ENCODE peak calls at places on chromosomes 12 and 14, in five cellular contexts. D is SK-N-SH, H is GM23338, W is K562, X is HCT116. G is an unnamed sample.

GRCh38 chr14:96040836-96041371 is 1.7 kb downstream of the C14orf132 start:
- DNase-seq in X (no peak), W (no peak), D (no peak), H (no peak), G (no peak)

GRCh38 chr12:103930787-103931536 is 752 bp downstream of the HSP90B1 start:
- DNase-seq in W (peak), H (peak), D (no peak), X (no peak), G (peak)

GRCh38 chr12:26226629-26227375 is 31.4 kb downstream of the SSPN start:
- DNase-seq in H (peak), X (no peak), W (no peak), D (peak), G (peak)

GRCh38 chr12:91355150-91356006 is 172.8 kb upstream of the DCN start:
- DNase-seq in X (peak), D (peak), H (peak), W (peak), G (peak)

GRCh38 chr12:44184499-44185206 is 348.8 kb downstream of the TMEM117 start:
- DNase-seq in D (no peak), W (no peak), X (no peak), H (no peak), G (no peak)

GRCh38 chr14:22428681-22429315 is 160.2 kb downstream of the DAD1 start:
- DNase-seq in W (peak), H (no peak), D (no peak), X (no peak), G (peak)

GRCh38 chr12:67910360-67911292 is 78.6 kb upstream of the IFNG-AS1 start:
- DNase-seq in X (no peak), W (no peak), D (no peak), H (no peak), G (no peak)

GRCh38 chr12:130083746-130084145 is 78.5 kb upstream of the FZD10 start:
- DNase-seq in X (no peak), H (no peak), D (no peak), W (no peak), G (no peak)

GRCh38 chr12:124451016-124451415 is 116.4 kb downstream of the NCOR2 start:
- DNase-seq in H (no peak), W (no peak), X (no peak), D (no peak), G (no peak)

GRCh38 chr12:95253386-95253785 is 35.8 kb downstream of the VEZT start:
- DNase-seq in X (no peak), H (no peak), W (no peak), D (no peak), G (no peak)

GRCh38 chr14:24428628-24429394 is 657 bp downstream of the CBLN3 start:
- DNase-seq in X (no peak), D (no peak), H (peak), W (no peak), G (no peak)

GRCh38 chr14:102015045-102015685 is 50.8 kb downstream of the DYNC1H1 start:
- DNase-seq in H (no peak), D (no peak), W (no peak), X (no peak), G (no peak)

GRCh38 chr14:22747769-22748168 is 18.7 kb upstream of the OXA1L start:
- DNase-seq in W (no peak), H (no peak), X (no peak), D (no peak), G (no peak)

GRCh38 chr12:132243596-132244289 is 85.6 kb downstream of the GALNT9 start:
- DNase-seq in H (peak), D (no peak), W (no peak), X (no peak), G (no peak)

GRCh38 chr12:52612431-52613290 is 5.7 kb downstream of the KRT73 start:
- DNase-seq in H (no peak), W (no peak), D (no peak), X (no peak), G (no peak)

GRCh38 chr12:481422-481821 is 21.7 kb downstream of the B4GALNT3 start:
- DNase-seq in W (no peak), X (no peak), D (no peak), H (no peak), G (no peak)

GRCh38 chr12:106436183-106436582 is 78.6 kb downstream of the POLR3B start:
- DNase-seq in X (no peak), W (no peak), D (no peak), H (no peak), G (no peak)

GRCh38 chr14:62409185-62409584 is 636.1 kb downstream of the KCNH5 start:
- DNase-seq in W (no peak), X (no peak), D (no peak), H (peak), G (no peak)

GRCh38 chr14:97634786-97635185 is 837.6 kb downstream of the VRK1 start:
- DNase-seq in H (peak), X (no peak), W (no peak), D (no peak), G (no peak)

GRCh38 chr12:31387466-31387865 is 61.5 kb upstream of the SINHCAF start:
- DNase-seq in D (no peak), W (peak), H (no peak), X (no peak), G (no peak)

GRCh38 chr12:99390707-99391106 is 256.8 kb upstream of the GARIN6 start:
- DNase-seq in W (peak), D (peak), H (peak), X (no peak), G (no peak)

GRCh38 chr14:74792249-74793039 is 29.3 kb downstream of the YLPM1 start:
- DNase-seq in D (no peak), H (peak), W (no peak), X (no peak), G (peak)

GRCh38 chr14:73467377-73467776 is 9.0 kb upstream of the NUMB start:
- DNase-seq in D (no peak), H (no peak), W (peak), X (no peak), G (no peak)

GRCh38 chr12:116484807-116485206 is 74.4 kb upstream of the MAP1LC3B2 start:
- DNase-seq in W (no peak), X (no peak), H (no peak), D (no peak), G (no peak)

GRCh38 chr12:65720739-65721138 is 103.5 kb upstream of the HMGA2 start:
- DNase-seq in D (no peak), W (no peak), H (no peak), X (no peak), G (no peak)

GRCh38 chr12:42372154-42372791 is 46.3 kb downstream of the PPHLN1 start:
- DNase-seq in H (peak), X (peak), D (peak), W (peak), G (peak)

GRCh38 chr12:14664434-14665023 is 31.9 kb downstream of the GUCY2C start:
- DNase-seq in X (peak), H (peak), W (peak), D (peak), G (peak)

GRCh38 chr14:21057803-21058675 is at the start of gene RNASE8:
- DNase-seq in D (no peak), W (no peak), X (no peak), H (no peak), G (no peak)

GRCh38 chr14:70803321-70804110 is 5.8 kb downstream of the MAP3K9 start:
- DNase-seq in H (no peak), D (no peak), W (no peak), X (no peak), G (no peak)

GRCh38 chr14:68286667-68287066 is 467.1 kb downstream of the RAD51B start:
- DNase-seq in X (no peak), H (no peak), D (no peak), W (no peak), G (no peak)

GRCh38 chr12:113961921-113962710 is 4.0 kb downstream of the RBM19 start:
- DNase-seq in X (no peak), W (no peak), D (no peak), H (no peak), G (no peak)

GRCh38 chr14:105392161-105393090 is 5.9 kb upstream of the TEX22 start:
- DNase-seq in D (no peak), X (no peak), H (no peak), W (no peak), G (no peak)

GRCh38 chr12:115697341-115697740 is 580.2 kb downstream of the MED13L start:
- DNase-seq in H (no peak), D (no peak), X (no peak), W (no peak), G (no peak)

GRCh38 chr12:122189626-122190475 is 6.9 kb downstream of the LRRC43 start:
- DNase-seq in W (no peak), D (no peak), H (no peak), X (no peak), G (no peak)

GRCh38 chr14:49512147-49512551 is 74.0 kb downstream of the RPS29 start:
- DNase-seq in X (peak), W (no peak), H (no peak), D (no peak), G (peak)

GRCh38 chr14:106227793-106228192 is 701.4 kb downstream of the TMEM121 start:
- DNase-seq in H (no peak), D (no peak), X (no peak), W (no peak), G (no peak)

GRCh38 chr14:85529803-85530574 is at the start of gene FLRT2:
- DNase-seq in W (no peak), X (no peak), H (peak), D (no peak), G (peak)

GRCh38 chr14:99281396-99281795 is 9.4 kb upstream of the BCL11B start:
- DNase-seq in X (no peak), W (no peak), D (no peak), H (no peak), G (no peak)

GRCh38 chr14:60646202-60646886 is 2.9 kb downstream of the SIX1 start:
- DNase-seq in D (no peak), H (peak), X (no peak), W (no peak), G (no peak)

GRCh38 chr12:127670294-127670693 is 596.7 kb upstream of the TMEM132C start:
- DNase-seq in W (no peak), H (no peak), X (no peak), D (no peak), G (no peak)

GRCh38 chr12:127667131-127667685 is 599.8 kb upstream of the TMEM132C start:
- DNase-seq in X (no peak), D (no peak), W (no peak), H (no peak), G (no peak)

GRCh38 chr12:127660961-127661360 is 606.0 kb upstream of the TMEM132C start:
- DNase-seq in W (no peak), X (no peak), H (no peak), D (no peak), G (no peak)

GRCh38 chr12:127663716-127664115 is 603.3 kb upstream of the TMEM132C start:
- DNase-seq in D (no peak), H (no peak), X (no peak), W (no peak), G (no peak)

DNA sequence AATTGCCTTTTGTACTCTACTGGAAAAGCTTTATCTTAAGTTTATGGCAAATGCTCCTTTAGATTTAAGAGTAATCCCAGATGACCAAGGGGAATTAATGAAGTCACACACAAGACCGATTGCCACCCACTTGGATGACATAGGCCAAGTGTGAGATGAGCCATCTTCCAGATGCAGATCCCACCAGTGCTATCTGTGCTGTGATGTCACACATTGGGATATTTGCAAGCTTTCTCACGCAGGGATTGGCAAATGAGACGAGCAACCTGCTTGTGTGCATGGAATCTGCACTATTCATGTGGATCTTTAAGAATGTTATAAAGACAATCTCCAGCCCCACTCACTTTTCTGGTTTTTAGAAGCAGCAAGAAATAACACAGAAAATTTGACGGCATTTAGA is 602.1 kb upstream of the TMEM132C start:
- DNase-seq in D (no peak), H (no peak), W (no peak), X (no peak), G (no peak)
- TF ChIP-seq POLR2AphosphoS5 in D (no peak), H (no peak), W (no peak), X (no peak), G (no peak)

GRCh38 chr12:120169946-120170345 is 24.6 kb downstream of the GCN1 start:
- DNase-seq in W (no peak), H (no peak), D (no peak), X (no peak), G (no peak)
- TF ChIP-seq CTCF in W (no peak), H (no peak), D (no peak), X (no peak), G (no peak)

DNA sequence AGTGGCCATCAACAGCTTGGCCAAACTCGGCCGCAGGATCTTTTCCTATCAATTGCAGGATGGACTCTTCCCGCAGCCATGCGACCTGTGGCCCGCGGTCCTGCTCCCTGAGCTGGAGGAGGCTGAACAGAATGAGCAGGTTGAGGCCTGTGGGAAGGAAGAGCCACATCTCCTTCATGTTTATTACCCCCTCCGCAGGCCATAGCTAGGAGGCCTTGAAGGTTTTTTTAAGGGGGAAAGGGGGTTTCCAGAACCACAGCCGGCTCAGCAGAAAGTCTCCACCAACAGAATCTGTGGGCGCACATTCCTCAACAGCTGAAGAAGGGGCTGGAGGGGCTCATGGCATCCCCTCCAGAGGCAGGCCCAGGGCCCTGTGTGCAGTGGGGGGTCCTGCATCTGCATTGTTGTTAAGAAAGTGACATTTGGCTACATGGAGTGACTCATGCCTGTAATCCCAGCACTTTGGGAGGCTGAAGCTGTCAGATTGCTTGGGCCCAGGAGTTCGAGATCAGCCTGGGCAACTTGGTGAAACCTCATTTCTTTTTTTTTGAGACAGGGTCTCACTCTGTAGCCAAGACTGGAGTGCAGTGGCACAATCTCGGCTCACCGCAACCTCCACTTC is 25.2 kb upstream of the PPP1R13B start:
- DNase-seq in H (peak), X (no peak), W (no peak), D (no peak), G (no peak)
- H2AFZ ChIP-seq in H (peak), X (no peak), W (peak), D (no peak), G (peak)

GRCh38 chr12:89384050-89384749 is 31.9 kb upstream of the DUSP6 start:
- DNase-seq in H (peak), X (no peak), W (no peak), D (peak), G (peak)
- TF ChIP-seq POLR2AphosphoS5 in H (no peak), X (no peak), W (no peak), D (no peak), G (no peak)

GRCh38 chr12:81206425-81206824 is 128.5 kb downstream of the ACSS3 start:
- DNase-seq in W (no peak), D (no peak), X (no peak), H (peak), G (no peak)
- TF ChIP-seq CTCF in W (no peak), D (no peak), X (no peak), H (no peak), G (no peak)

GRCh38 chr14:54230645-54231044 is 166.2 kb upstream of the CDKN3 start:
- DNase-seq in W (no peak), X (no peak), H (no peak), D (no peak), G (no peak)
- H2AFZ ChIP-seq in W (no peak), X (no peak), H (no peak), D (no peak), G (no peak)

GRCh38 chr12:60144395-60144794 is 548.6 kb downstream of the SLC16A7 start:
- DNase-seq in W (peak), X (no peak), D (no peak), H (no peak), G (peak)

GRCh38 chr12:60152756-60153155 is 556.9 kb downstream of the SLC16A7 start:
- DNase-seq in H (no peak), X (no peak), D (no peak), W (no peak), G (no peak)

GRCh38 chr12:60148831-60149230 is 553.0 kb downstream of the SLC16A7 start:
- DNase-seq in X (peak), H (no peak), W (no peak), D (no peak), G (peak)

GRCh38 chr12:60148109-60148508 is 552.3 kb downstream of the SLC16A7 start:
- DNase-seq in H (no peak), X (no peak), W (peak), D (no peak), G (peak)
- TF ChIP-seq POLR2AphosphoS5 in H (no peak), X (no peak), W (no peak), D (peak), G (no peak)

GRCh38 chr14:45838597-45838996 is 585.6 kb upstream of the MIS18BP1 start:
- DNase-seq in H (peak), D (no peak), W (no peak), X (no peak), G (no peak)
- TF ChIP-seq CTCF in H (peak), D (peak), W (no peak), X (peak), G (no peak)

DNA sequence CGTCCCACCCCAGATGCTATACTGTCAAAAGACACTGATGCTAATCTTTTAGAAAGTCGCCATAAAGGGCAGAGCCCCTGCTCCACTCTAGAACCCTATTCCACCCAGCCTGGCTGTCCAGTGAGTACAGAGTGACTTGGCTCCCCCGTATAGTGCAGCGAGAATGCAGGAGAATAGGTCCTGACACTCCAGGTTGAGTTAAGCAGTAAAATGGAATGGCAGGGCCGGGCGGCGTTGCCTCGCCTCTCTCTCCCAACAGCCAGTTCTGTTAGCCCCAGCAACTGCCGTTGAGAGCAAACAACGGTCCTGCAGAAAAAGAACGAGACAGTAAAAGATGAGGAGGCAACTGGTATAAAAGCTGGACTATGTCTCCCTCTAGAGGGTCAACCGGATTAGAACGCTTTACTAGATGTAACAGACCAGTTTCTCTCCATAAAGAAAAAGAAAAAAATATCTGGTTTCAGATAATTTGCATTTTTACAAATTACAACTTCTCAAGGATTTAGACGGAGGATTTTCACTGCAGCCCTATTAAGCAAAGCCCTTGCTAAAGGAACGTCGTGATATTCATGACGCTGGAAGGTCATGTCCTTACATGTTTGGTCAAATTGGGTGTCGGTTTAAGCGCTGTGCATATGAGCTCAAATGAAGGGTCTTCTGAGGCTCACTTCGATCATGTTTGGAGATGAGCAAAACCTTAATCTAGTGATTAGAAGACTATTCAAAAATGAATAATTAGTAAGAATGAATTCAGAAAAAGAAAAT is 67.5 kb upstream of the USP15 start:
- DNase-seq in X (peak), H (peak), D (peak), W (peak), G (peak)
- H2AFZ ChIP-seq in X (peak), H (peak), D (peak), W (peak), G (peak)

DNA sequence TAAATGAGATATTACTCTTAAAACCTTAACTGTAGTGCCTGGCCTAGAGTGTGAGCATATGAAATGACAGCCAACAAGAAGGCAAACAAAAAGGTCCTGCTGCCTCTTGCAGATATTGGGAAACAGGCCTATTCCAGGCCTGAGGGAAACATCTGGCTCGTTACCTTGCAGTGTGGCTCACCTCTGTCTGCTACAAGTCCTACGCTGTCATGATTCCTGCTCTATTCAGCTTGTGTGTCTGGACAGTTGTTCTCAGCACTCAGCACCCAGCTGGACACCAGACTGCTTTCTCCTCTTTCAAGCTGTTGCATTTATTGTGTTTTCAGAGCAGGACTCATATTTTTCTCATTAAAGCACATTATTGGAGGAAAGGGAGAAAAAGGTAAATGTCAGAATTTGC is 113.5 kb downstream of the TMTC2 start:
- DNase-seq in W (no peak), H (no peak), X (no peak), D (peak), G (no peak)
- TF ChIP-seq POLR2AphosphoS5 in W (no peak), H (no peak), X (no peak), D (no peak), G (no peak)